ENCODE peak calls at places on chromosomes 12 and 14, in ten cellular contexts. V, Q, T, M, A, Z, J, I, S and F are unnamed samples.

GRCh38 chr12:89117448-89118034 is 234.8 kb downstream of the DUSP6 start:
- DNase-seq in V (peak; percentile 74), Q (peak; percentile 36), T (no peak), M (no peak), A (peak; percentile 92), Z (no peak), J (no peak), I (no peak), S (no peak), F (no peak)

GRCh38 chr12:86091676-86092075 is 164.5 kb downstream of the MGAT4C start:
- DNase-seq in V (no peak), Q (no peak), T (no peak), M (no peak), A (no peak), Z (no peak), J (no peak), I (no peak), S (no peak), F (no peak)

GRCh38 chr14:67446371-67447032 is 34.5 kb upstream of the PLEK2 start:
- DNase-seq in V (no peak), Q (no peak), T (no peak), M (no peak), A (no peak), Z (no peak), J (no peak), I (no peak), S (no peak), F (no peak)

GRCh38 chr12:5073838-5074237 is 30.2 kb downstream of the KCNA5 start:
- DNase-seq in V (no peak), Q (no peak), T (no peak), M (no peak), A (no peak), Z (peak; percentile 80), J (no peak), I (no peak), S (no peak), F (no peak)

GRCh38 chr12:67589078-67589477 is 59.5 kb upstream of the DYRK2 start:
- DNase-seq in V (no peak), Q (no peak), T (no peak), M (no peak), A (no peak), Z (no peak), J (no peak), I (no peak), S (no peak), F (no peak)

GRCh38 chr14:104436741-104437701 is 142.5 kb upstream of the C14orf180 start:
- DNase-seq in V (peak; percentile 23), Q (peak; percentile 26), T (no peak), M (no peak), A (no peak), Z (peak; percentile 59), J (no peak), I (no peak), S (no peak), F (no peak)

GRCh38 chr14:75831455-75831854 is 150.3 kb downstream of the TGFB3 start:
- DNase-seq in V (peak; percentile 93), Q (peak; percentile 86), T (no peak), M (peak; percentile 83), A (peak; percentile 89), Z (no peak), J (peak; percentile 43), I (no peak), S (peak; percentile 80), F (no peak)

GRCh38 chr12:52023182-52023975 is 16.6 kb downstream of the TAMALIN start:
- DNase-seq in V (peak; percentile 93), Q (peak; percentile 90), T (peak; percentile 92), M (no peak), A (peak; percentile 21), Z (peak; percentile 98), J (peak; percentile 89), I (peak; percentile 89), S (peak; percentile 87), F (no peak)

GRCh38 chr12:99810718-99811593 is 163.4 kb downstream of the GARIN6 start:
- DNase-seq in V (no peak), Q (no peak), T (no peak), M (no peak), A (peak; percentile 31), Z (no peak), J (no peak), I (no peak), S (no peak), F (no peak)

GRCh38 chr12:60539592-60539991 is 943.8 kb downstream of the SLC16A7 start:
- DNase-seq in V (no peak), Q (no peak), T (no peak), M (no peak), A (no peak), Z (no peak), J (no peak), I (no peak), S (no peak), F (no peak)

GRCh38 chr14:103022669-103023044 is 34.7 kb downstream of the CDC42BPB start:
- DNase-seq in V (no peak), Q (no peak), T (no peak), M (no peak), A (no peak), Z (no peak), J (no peak), I (no peak), S (no peak), F (no peak)

GRCh38 chr14:88095791-88096190 is 90.9 kb downstream of the GPR65 start:
- DNase-seq in V (no peak), Q (no peak), T (no peak), M (no peak), A (no peak), Z (no peak), J (no peak), I (no peak), S (no peak), F (no peak)

GRCh38 chr12:122187466-122187865 is 4.5 kb downstream of the LRRC43 start:
- DNase-seq in V (no peak), Q (no peak), T (no peak), M (no peak), A (no peak), Z (peak; percentile 55), J (no peak), I (no peak), S (no peak), F (no peak)

GRCh38 chr14:104792945-104793702 is 2.4 kb downstream of the AKT1 start:
- DNase-seq in V (no peak), Q (no peak), T (no peak), M (no peak), A (no peak), Z (peak; percentile 85), J (no peak), I (no peak), S (no peak), F (no peak)

DNA sequence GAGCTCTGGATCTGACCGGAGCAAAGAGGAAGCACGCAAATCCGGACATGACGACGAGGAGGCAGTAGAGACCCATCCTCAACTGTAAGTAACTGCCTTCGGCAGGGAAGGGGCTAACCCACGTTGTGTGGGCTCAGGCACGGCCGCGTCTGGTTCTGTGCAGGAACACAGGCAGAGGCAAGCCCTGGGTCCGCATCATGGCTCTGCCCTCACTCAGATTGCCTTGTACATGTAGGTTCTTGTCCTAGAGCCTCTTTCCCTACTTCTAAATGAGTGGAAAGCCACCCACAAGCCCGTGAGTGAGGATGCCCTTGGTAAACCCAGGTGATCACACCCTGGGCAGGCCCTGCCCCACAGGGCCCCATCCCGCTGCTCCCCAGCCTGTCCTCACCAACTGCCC is 8.9 kb upstream of the RPLP0 start:
- DNase-seq in V (no peak), Q (no peak), T (no peak), M (no peak), A (peak; percentile 83), Z (peak; percentile 52), J (no peak), I (no peak), S (no peak), F (no peak)
- TF ChIP-seq CTCF in V (no peak), Q (no peak), T (no peak), M (no peak), A (no peak), Z (no peak), J (no peak), I (no peak), S (no peak), F (no peak)

GRCh38 chr12:62196146-62196545 is 64.1 kb upstream of the USP15 start:
- DNase-seq in V (no peak), Q (no peak), T (no peak), M (no peak), A (no peak), Z (no peak), J (no peak), I (no peak), S (no peak), F (no peak)
- TF ChIP-seq CTCF in V (no peak), Q (no peak), T (no peak), M (no peak), A (no peak), Z (no peak), J (no peak), I (no peak), S (no peak), F (no peak)

DNA sequence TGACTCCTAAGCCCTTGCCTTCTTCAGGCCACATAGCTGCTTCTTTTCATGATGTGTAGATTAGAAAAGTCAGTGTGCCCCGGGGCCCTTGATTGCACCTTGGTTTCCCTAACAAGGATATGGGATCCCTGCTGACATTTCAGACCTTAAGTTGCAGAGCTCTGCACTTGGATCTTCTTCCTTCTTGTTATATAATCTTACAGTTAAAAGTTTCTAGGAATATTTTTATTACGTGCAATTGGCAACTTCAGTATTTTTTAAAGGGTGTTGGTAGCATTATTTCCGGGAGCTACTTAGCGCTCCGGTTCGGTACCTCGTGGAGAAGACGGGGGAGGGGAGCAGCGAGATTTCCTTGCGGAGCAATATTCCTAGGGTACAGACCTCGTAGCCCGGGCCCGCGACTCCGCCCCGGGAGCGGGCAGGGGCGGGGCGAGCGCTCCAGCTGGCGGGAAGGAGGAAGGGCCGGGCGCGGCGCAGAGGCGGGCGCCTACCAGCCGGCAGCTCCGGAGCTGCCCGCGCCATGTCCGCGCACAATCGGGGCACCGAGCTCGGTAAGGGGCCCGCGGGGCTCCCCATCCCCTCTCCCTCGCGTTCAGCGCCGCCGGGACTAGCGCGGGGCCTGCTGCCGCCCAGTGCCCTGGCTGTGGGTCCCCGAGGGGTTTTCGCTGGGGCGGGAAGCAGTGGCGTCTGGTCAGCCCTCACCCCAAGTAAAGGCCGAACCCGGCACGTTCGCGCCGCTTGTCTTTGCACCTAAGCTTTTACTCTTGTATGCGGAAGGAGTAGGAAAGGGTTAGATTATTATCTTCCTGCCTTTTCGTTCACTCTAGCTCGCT is at the start of gene DERA:
- DNase-seq in V (peak; percentile 87), Q (peak; percentile 81), T (peak; percentile 69), M (no peak), A (peak; percentile 66), Z (peak; percentile 95), J (peak; percentile 30), I (peak; percentile 87), S (peak; percentile 82), F (no peak)
- TF ChIP-seq CTCF in V (peak; percentile 41), Q (no peak), T (no peak), M (no peak), A (peak; percentile 4), Z (peak; percentile 19), J (no peak), I (no peak), S (no peak), F (no peak)

DNA sequence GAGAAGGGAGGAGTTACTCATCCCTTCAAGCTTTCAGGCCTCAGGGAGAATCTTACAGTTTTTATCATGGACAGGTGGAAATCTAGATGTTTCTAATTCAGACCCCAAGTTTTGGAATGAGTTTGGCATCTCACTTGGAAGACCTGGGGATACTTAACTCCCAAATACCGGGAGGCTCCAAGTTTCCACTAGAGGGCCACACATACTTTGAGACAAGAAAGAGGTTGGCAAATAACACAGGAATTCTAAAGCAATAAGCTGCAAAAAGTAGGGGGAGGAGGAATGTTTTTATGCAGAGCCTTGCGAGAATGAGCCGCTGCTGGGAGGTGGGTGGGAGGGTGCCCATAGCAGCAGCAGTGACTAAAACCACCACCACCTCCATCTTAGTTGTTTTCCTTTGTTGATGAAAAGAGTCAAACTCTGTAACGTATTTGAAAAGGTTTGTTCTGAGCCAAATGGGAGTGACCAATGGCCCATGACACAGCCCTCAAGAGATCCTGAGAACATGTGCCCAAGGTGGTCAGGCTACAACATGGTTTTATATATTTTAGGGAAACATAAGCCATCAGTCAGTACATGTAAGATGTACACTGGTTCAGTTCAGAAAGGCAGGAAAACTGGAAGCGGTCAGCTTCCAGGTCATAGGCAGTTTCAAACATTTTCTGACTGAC is 34.2 kb upstream of the RNASE1 start:
- DNase-seq in V (peak; percentile 58), Q (no peak), T (no peak), M (no peak), A (peak; percentile 52), Z (peak; percentile 79), J (no peak), I (peak; percentile 47), S (no peak), F (no peak)
- TF ChIP-seq CTCF in V (peak; percentile 54), Q (peak; percentile 3), T (no peak), M (peak; percentile 53), A (peak; percentile 36), Z (peak; percentile 80), J (no peak), I (peak; percentile 67), S (no peak), F (no peak)